ENCODE peak calls at places on chromosomes 4 and X, in ten cellular contexts. H is central memory CD8-positive, alpha-beta T cell; Q is fibroblast of villous mesenchyme; E is right atrium auricular region; O is T-helper 2 cell; B is stimulated activated CD8-positive, alpha-beta memory T cell treated with anti-CD3 and anti-CD28 coated beads, Interleukin-15, amount 100 ng/mL, for 24 hours; R is NCI-H1092; G is activated CD4-positive, CD25-positive, alpha-beta regulatory T cell; K is progenitor cell of endocrine pancreas; N is left colon. Z is an unnamed sample.

GRCh38 chr4:20251796-20252655 is at the start of gene SLIT2:
- DNase-seq in E (peak; percentile 92), B (no peak), G (no peak), O (no peak), R (peak; percentile 84), Q (peak; percentile 83), K (peak; percentile 90), H (no peak), N (peak; percentile 80), Z (peak; percentile 49)

GRCh38 chrX:18410038-18410437 is 15.4 kb upstream of the CDKL5 start:
- DNase-seq in N (no peak), O (no peak), B (no peak), H (no peak), E (no peak), K (no peak), R (no peak), G (no peak), Q (peak; percentile 30), Z (no peak)

GRCh38 chrX:97984641-97985040 is 1100.9 kb downstream of the RPA4 start:
- DNase-seq in Q (no peak), K (no peak), B (no peak), H (no peak), E (no peak), R (no peak), N (no peak), O (no peak), G (no peak), Z (no peak)

GRCh38 chr4:76293705-76294274 is 12.7 kb upstream of the STBD1 start:
- DNase-seq in B (no peak), E (no peak), G (no peak), N (no peak), O (no peak), H (no peak), R (no peak), K (no peak), Q (no peak), Z (no peak)

GRCh38 chrX:68717663-68718442 is 70.4 kb downstream of the STARD8 start:
- DNase-seq in R (no peak), Q (no peak), K (no peak), O (no peak), B (no peak), H (no peak), N (no peak), G (no peak), E (no peak), Z (no peak)

GRCh38 chr4:95178938-95179337 is 369.8 kb downstream of the UNC5C start:
- DNase-seq in G (no peak), E (no peak), N (no peak), H (no peak), Q (no peak), K (no peak), R (no peak), B (no peak), O (no peak), Z (no peak)

GRCh38 chr4:66404149-66404548 is 733.9 kb upstream of the EPHA5 start:
- DNase-seq in Q (no peak), H (no peak), N (no peak), E (no peak), G (no peak), K (no peak), R (no peak), B (no peak), O (no peak), Z (no peak)

GRCh38 chr4:118869808-118870342 is 18.8 kb upstream of the SYNPO2 start:
- DNase-seq in O (no peak), B (no peak), Q (peak; percentile 17), R (no peak), H (no peak), K (no peak), G (no peak), N (no peak), E (no peak), Z (no peak)

GRCh38 chr4:13881880-13882279 is 254.4 kb upstream of the BOD1L1 start:
- DNase-seq in R (no peak), E (no peak), H (no peak), Q (no peak), N (no peak), K (no peak), G (no peak), O (no peak), B (no peak), Z (no peak)

GRCh38 chr4:39305902-39306677 is 60.1 kb downstream of the RFC1 start:
- DNase-seq in O (no peak), Q (peak; percentile 83), K (no peak), H (no peak), G (no peak), R (no peak), B (no peak), N (no peak), E (no peak), Z (no peak)

GRCh38 chr4:11496313-11496956 is 67.7 kb upstream of the HS3ST1 start:
- DNase-seq in E (no peak), N (no peak), R (no peak), H (no peak), K (no peak), Q (no peak), G (no peak), O (no peak), B (no peak), Z (no peak)

Z was measured in NCI-H1048.